ENCODE peak calls at places on chromosome 11, in four cellular contexts. H is germinal center, B is iPS DF 6.9, K is adrenal gland. L is an unnamed sample.

GRCh38 chr11:6992026-6992425 is 28.1 kb downstream of the ZNF214 start:
- DNase-seq in H (no peak), B (no peak), K (no peak), L (no peak)

GRCh38 chr11:92536895-92537294 is 312.3 kb downstream of the FAT3 start:
- DNase-seq in H (no peak), B (no peak), K (no peak), L (no peak)

GRCh38 chr11:126122863-126123262 is 60.2 kb upstream of the CDON start:
- DNase-seq in H (no peak), B (no peak), K (no peak), L (no peak)

GRCh38 chr11:12942157-12942556 is 67.0 kb upstream of the RASSF10 start:
- DNase-seq in H (no peak), B (no peak), K (no peak), L (no peak)

GRCh38 chr11:120674537-120674936 is 163.0 kb downstream of the GRIK4 start:
- DNase-seq in H (no peak), B (no peak), K (no peak), L (no peak)

GRCh38 chr11:125049393-125049792 is 13.7 kb upstream of the SLC37A2 start:
- DNase-seq in H (no peak), B (no peak), K (no peak), L (no peak)

GRCh38 chr11:118572914-118573550 is 823 bp downstream of the ARCN1 start:
- DNase-seq in H (peak; percentile 34), B (no peak), K (no peak), L (no peak)

GRCh38 chr11:67369801-67370284 is 3.6 kb downstream of the CLCF1 start:
- DNase-seq in H (no peak), B (no peak), K (no peak), L (no peak)

GRCh38 chr11:131064373-131064991 is 148.2 kb upstream of the SNX19 start:
- DNase-seq in H (peak; percentile 59), B (peak; percentile 91), K (peak; percentile 69), L (peak; percentile 25)

GRCh38 chr11:117941163-117941707 is 12.0 kb upstream of the TMPRSS13 start:
- DNase-seq in H (no peak), B (no peak), K (peak; percentile 39), L (no peak)

GRCh38 chr11:63564785-63565350 is 1.7 kb upstream of the PLAAT2 start:
- DNase-seq in H (no peak), B (no peak), K (no peak), L (peak; percentile 82)

GRCh38 chr11:116500002-116500832 is 272.6 kb downstream of the BUD13 start:
- DNase-seq in H (no peak), B (no peak), K (no peak), L (no peak)

GRCh38 chr11:86160546-86161149 is 83.9 kb upstream of the EED start:
- DNase-seq in H (no peak), B (no peak), K (no peak), L (no peak)

GRCh38 chr11:13891911-13892310 is 70.6 kb upstream of the SPON1 start:
- DNase-seq in H (no peak), B (no peak), K (no peak), L (no peak)

GRCh38 chr11:129412501-129412900 is 36.9 kb downstream of the BARX2 start:
- DNase-seq in H (no peak), B (no peak), K (no peak), L (peak; percentile 36)

GRCh38 chr11:39641749-39642148 is 1817.7 kb downstream of the LRRC4C start:
- DNase-seq in H (no peak), B (no peak), K (no peak), L (no peak)

GRCh38 chr11:68825603-68826002 is 16.1 kb downstream of the CPT1A start:
- DNase-seq in H (no peak), B (no peak), K (no peak), L (peak; percentile 90)

GRCh38 chr11:114782650-114783310 is 104.5 kb downstream of the NXPE2 start:
- DNase-seq in H (no peak), B (no peak), K (no peak), L (no peak)

GRCh38 chr11:67303989-67304411 is 670 bp downstream of the SSH3 start:
- DNase-seq in H (no peak), B (no peak), K (peak; percentile 54), L (peak; percentile 55)

GRCh38 chr11:44082645-44083044 is 12.8 kb upstream of the EXT2 start:
- DNase-seq in H (no peak), B (no peak), K (no peak), L (no peak)

GRCh38 chr11:122628691-122629555 is 26.6 kb upstream of the UBASH3B start:
- DNase-seq in H (peak; percentile 72), B (peak; percentile 52), K (peak; percentile 88), L (peak; percentile 64)

GRCh38 chr11:70473873-70474690 is 75.8 kb downstream of the CTTN start:
- DNase-seq in H (no peak), B (no peak), K (no peak), L (no peak)

GRCh38 chr11:12376259-12376971 is 956 bp upstream of the PARVA start:
- DNase-seq in H (no peak), B (no peak), K (no peak), L (peak; percentile 27)

GRCh38 chr11:19441752-19442553 is 201.2 kb upstream of the E2F8 start:
- DNase-seq in H (no peak), B (no peak), K (peak; percentile 66), L (no peak)

GRCh38 chr11:8442301-8442700 is 151.7 kb downstream of the STK33 start:
- DNase-seq in H (no peak), B (no peak), K (no peak), L (no peak)

GRCh38 chr11:65170058-65170534 is at the start of gene SPDYC:
- DNase-seq in H (no peak), B (no peak), K (no peak), L (no peak)

GRCh38 chr11:44758996-44759395 is 32.2 kb downstream of the TSPAN18 start:
- DNase-seq in H (no peak), B (no peak), K (peak; percentile 35), L (no peak)